ENCODE peak calls at places on chromosomes 12 and 14, in seven cellular contexts. Q, F, E, H, U, X and A are unnamed samples.

GRCh38 chr12:132138941-132139871 is 4.9 kb downstream of the DDX51 start:
- DNase-seq in U (no peak), Q (peak), F (no peak), H (no peak), X (no peak), E (no peak), A (no peak)

GRCh38 chr12:50192908-50193307 is 25.7 kb upstream of the CERS5 start:
- DNase-seq in Q (no peak), U (no peak), H (no peak), E (no peak), X (no peak), F (no peak), A (no peak)

GRCh38 chr14:96189288-96189711 is 15.3 kb upstream of the BDKRB2 start:
- DNase-seq in X (no peak), Q (no peak), E (peak), H (no peak), U (no peak), F (no peak), A (no peak)

GRCh38 chr12:19008102-19008501 is 121.4 kb upstream of the PLEKHA5 start:
- DNase-seq in Q (no peak), E (no peak), H (no peak), F (no peak), U (no peak), X (no peak), A (no peak)

GRCh38 chr12:51098611-51099010 is 15.2 kb upstream of the CSRNP2 start:
- DNase-seq in H (no peak), X (no peak), Q (no peak), F (no peak), E (no peak), U (no peak), A (no peak)

GRCh38 chr14:76717508-76717907 is 43.8 kb upstream of the VASH1 start:
- DNase-seq in F (no peak), H (no peak), Q (no peak), U (no peak), X (no peak), E (no peak), A (no peak)

GRCh38 chr14:76904100-76904739 is 78.0 kb downstream of the LRRC74A start:
- DNase-seq in X (peak), U (no peak), F (no peak), E (peak), Q (peak), H (peak), A (peak)

GRCh38 chr14:95156153-95156764 is 1.1 kb downstream of the DICER1 start:
- DNase-seq in F (no peak), X (no peak), E (peak), Q (no peak), U (no peak), H (no peak), A (no peak)

GRCh38 chr12:40921563-40922163 is 229.4 kb downstream of the CNTN1 start:
- DNase-seq in H (no peak), Q (no peak), F (no peak), U (no peak), X (no peak), E (no peak), A (no peak)

GRCh38 chr12:123050913-123051312 is 70.4 kb downstream of the ARL6IP4 start:
- DNase-seq in X (no peak), U (no peak), E (no peak), Q (no peak), H (no peak), F (no peak), A (no peak)

GRCh38 chr14:90839024-90839888 is 23.0 kb upstream of the TTC7B start:
- DNase-seq in Q (peak), E (no peak), X (peak), F (no peak), U (no peak), H (peak), A (no peak)

GRCh38 chr14:68683326-68683725 is 109.5 kb downstream of the ZFP36L1 start:
- DNase-seq in E (peak), Q (no peak), H (peak), U (no peak), F (no peak), X (no peak), A (no peak)

GRCh38 chr14:79379266-79379665 is 832.0 kb downstream of the DIO2 start:
- DNase-seq in F (no peak), Q (no peak), H (no peak), E (no peak), X (no peak), U (no peak), A (no peak)

GRCh38 chr12:49369723-49370145 is 2.5 kb downstream of the SPATS2 start:
- DNase-seq in E (no peak), X (no peak), H (no peak), Q (no peak), F (peak), U (no peak), A (no peak)

GRCh38 chr12:46370792-46371717 is 1.5 kb downstream of the SLC38A2 start:
- DNase-seq in X (peak), H (peak), F (peak), Q (peak), U (peak), E (peak), A (peak)
- TF ChIP-seq CTCF in X (peak), H (peak), F (no peak), Q (peak), U (no peak), E (no peak), A (no peak)

GRCh38 chr14:31939934-31940333 is 137.2 kb upstream of the ARHGAP5 start:
- DNase-seq in H (no peak), E (no peak), X (no peak), Q (no peak), F (peak), U (no peak), A (no peak)

GRCh38 chr14:31936100-31936499 is 141.0 kb upstream of the ARHGAP5 start:
- DNase-seq in X (no peak), F (no peak), H (no peak), Q (no peak), U (no peak), E (no peak), A (no peak)

GRCh38 chr14:31935406-31935805 is 141.7 kb upstream of the ARHGAP5 start:
- DNase-seq in U (no peak), E (no peak), H (no peak), X (no peak), Q (no peak), F (no peak), A (no peak)

GRCh38 chr14:31934767-31935266 is 142.3 kb upstream of the ARHGAP5 start:
- DNase-seq in Q (no peak), E (peak), U (no peak), X (peak), H (no peak), F (peak), A (no peak)

GRCh38 chr14:31937730-31938346 is 139.3 kb upstream of the ARHGAP5 start:
- DNase-seq in E (peak), X (peak), F (no peak), Q (peak), H (peak), U (peak), A (no peak)
- H3K4me3 ChIP-seq in E (no peak), X (no peak), F (no peak), Q (no peak), H (no peak), U (no peak), A (no peak)

DNA sequence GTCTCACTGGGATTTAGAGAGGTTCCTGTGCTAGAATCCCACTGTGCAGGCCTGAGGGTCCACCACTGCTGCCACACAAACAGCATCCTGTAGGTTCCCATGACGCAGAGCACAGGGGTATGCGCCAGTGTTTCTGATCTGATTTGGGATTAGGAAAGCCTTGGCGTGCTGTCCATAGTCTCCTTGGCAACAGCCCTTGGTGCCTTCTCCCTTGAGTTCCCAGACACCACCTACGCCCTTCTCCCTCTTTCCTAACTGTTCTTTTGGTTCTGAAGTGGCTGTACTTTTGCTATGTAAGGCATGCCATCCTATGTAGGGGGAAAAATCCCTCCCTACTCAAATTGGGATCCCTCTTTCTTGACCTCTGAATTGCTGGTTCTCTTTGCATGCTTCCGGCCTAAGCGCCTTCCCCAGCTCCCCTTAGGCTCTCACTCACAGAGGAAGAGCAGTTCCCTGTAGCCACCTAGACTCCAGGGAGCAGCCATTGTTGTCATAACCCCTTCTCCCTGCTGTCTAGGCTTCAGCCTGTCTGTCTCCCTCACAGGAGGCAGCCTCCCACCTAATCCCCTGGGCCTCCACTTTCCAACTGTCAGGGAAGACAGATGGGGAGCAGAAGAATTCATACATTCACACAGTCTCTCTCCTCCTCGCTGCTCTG is 14.8 kb upstream of the RIC8B start:
- DNase-seq in H (peak), U (no peak), X (no peak), Q (no peak), E (no peak), F (peak), A (no peak)
- H3K27ac ChIP-seq in H (peak), U (no peak), X (no peak), Q (no peak), E (no peak), F (no peak), A (peak)

GRCh38 chr14:105378199-105378598 is 20.1 kb upstream of the TEX22 start:
- DNase-seq in F (no peak), U (no peak), H (no peak), Q (no peak), X (no peak), E (no peak), A (no peak)

GRCh38 chr14:105375635-105376057 is 22.7 kb upstream of the TEX22 start:
- DNase-seq in X (no peak), E (peak), F (no peak), Q (no peak), H (no peak), U (peak), A (no peak)

GRCh38 chr14:105377555-105378182 is 20.7 kb upstream of the TEX22 start:
- DNase-seq in E (no peak), F (no peak), H (no peak), U (no peak), X (no peak), Q (no peak), A (no peak)

GRCh38 chr14:105376521-105377440 is 21.6 kb upstream of the TEX22 start:
- DNase-seq in U (no peak), Q (no peak), H (no peak), E (no peak), X (no peak), F (no peak), A (no peak)

DNA sequence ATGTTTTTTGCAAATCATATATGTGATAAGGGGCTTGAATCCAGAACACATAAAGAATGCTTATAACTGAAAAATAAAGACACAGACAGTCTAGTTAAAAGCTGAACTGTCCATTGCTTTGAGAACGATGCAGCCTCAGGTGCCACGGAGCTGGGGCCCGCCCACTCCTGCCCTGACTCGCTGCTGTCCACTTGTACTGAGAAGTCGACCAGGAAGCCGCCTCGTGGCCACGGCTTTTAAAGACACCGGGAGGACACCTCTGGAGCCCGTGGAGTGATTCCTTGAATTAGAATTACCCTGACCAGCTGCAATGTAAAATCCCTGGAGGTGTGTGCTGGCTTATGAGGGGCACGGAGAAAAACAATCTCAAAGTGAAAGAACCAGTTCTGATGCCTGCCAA is 23.9 kb upstream of the TEX22 start:
- DNase-seq in F (no peak), Q (no peak), H (no peak), E (no peak), U (no peak), X (no peak), A (no peak)
- TF ChIP-seq CTCF in F (no peak), Q (no peak), H (no peak), E (no peak), U (no peak), X (no peak), A (no peak)

GRCh38 chr12:78088391-78088832 is 257.7 kb downstream of the NAV3 start:
- DNase-seq in X (no peak), Q (no peak), U (no peak), H (no peak), F (no peak), E (no peak), A (no peak)
- H3K4me3 ChIP-seq in X (peak), Q (peak), U (no peak), H (no peak), F (no peak), E (no peak), A (peak)

DNA sequence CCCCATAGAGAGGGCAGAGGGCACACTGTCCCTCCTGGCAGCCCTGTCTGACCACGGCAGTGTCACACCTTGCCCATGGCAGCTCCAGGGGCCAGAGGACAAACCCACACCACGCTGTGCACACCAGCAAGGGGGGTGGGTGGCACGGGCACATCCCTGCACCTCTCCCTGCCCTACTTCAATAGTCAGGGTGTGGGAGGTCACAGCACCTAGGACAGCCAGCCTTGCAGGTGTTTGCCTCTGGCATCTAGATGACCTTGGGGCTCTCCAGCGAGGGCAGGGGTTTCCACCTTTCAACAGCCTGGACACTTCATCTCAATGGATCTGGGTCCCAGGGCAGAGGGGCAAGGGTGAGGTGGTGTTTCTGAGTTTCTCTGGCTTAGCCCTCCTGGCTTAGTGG is 69.2 kb downstream of the LGMN start:
- DNase-seq in E (no peak), U (no peak), Q (no peak), X (no peak), H (no peak), F (no peak), A (peak)
- H3K27ac ChIP-seq in E (no peak), U (no peak), Q (no peak), X (no peak), H (no peak), F (no peak), A (no peak)